ENCODE peak calls at places on chromosome 16, in eight cellular contexts. V, S, D, U, O, M, E and P are unnamed samples.

GRCh38 chr16:82042841-82043240 is 7.8 kb downstream of the HSD17B2 start:
- DNase-seq in V (no peak), S (no peak), D (no peak), U (no peak), O (no peak), M (no peak), E (no peak), P (no peak)

GRCh38 chr16:81817789-81818304 is 38.8 kb downstream of the PLCG2 start:
- DNase-seq in V (no peak), S (no peak), D (peak; percentile 72), U (no peak), O (no peak), M (peak; percentile 26), E (no peak), P (no peak)

GRCh38 chr16:85486256-85486915 is 126.7 kb upstream of the GSE1 start:
- DNase-seq in V (no peak), S (no peak), D (no peak), U (no peak), O (no peak), M (peak; percentile 43), E (peak; percentile 42), P (no peak)

GRCh38 chr16:87101903-87102302 is 215.3 kb downstream of the C16orf95 start:
- DNase-seq in V (no peak), S (no peak), D (no peak), U (no peak), O (no peak), M (peak; percentile 68), E (peak; percentile 59), P (no peak)

GRCh38 chr16:1144476-1145382 is 8.2 kb upstream of the CACNA1H start:
- DNase-seq in V (no peak), S (no peak), D (no peak), U (peak; percentile 63), O (no peak), M (no peak), E (no peak), P (no peak)

GRCh38 chr16:60811051-60811608 is 1225.1 kb downstream of the CDH8 start:
- DNase-seq in V (no peak), S (no peak), D (no peak), U (no peak), O (no peak), M (no peak), E (no peak), P (no peak)

GRCh38 chr16:86918637-86919036 is 340.3 kb downstream of the FOXL1 start:
- DNase-seq in V (no peak), S (no peak), D (no peak), U (no peak), O (no peak), M (no peak), E (no peak), P (no peak)

GRCh38 chr16:85354623-85355514 is 242.6 kb upstream of the CIBAR2 start:
- DNase-seq in V (peak; percentile 97), S (no peak), D (peak; percentile 53), U (no peak), O (no peak), M (no peak), E (no peak), P (no peak)

GRCh38 chr16:64715624-64716023 is 406.2 kb downstream of the CDH11 start:
- DNase-seq in V (no peak), S (no peak), D (no peak), U (no peak), O (no peak), M (no peak), E (no peak), P (no peak)

GRCh38 chr16:74031551-74031950 is 265.1 kb upstream of the PSMD7 start:
- DNase-seq in V (no peak), S (no peak), D (no peak), U (no peak), O (no peak), M (no peak), E (no peak), P (no peak)

GRCh38 chr16:88305176-88305575 is 77.6 kb upstream of the ZNF469 start:
- DNase-seq in V (no peak), S (no peak), D (no peak), U (no peak), O (no peak), M (no peak), E (no peak), P (no peak)

GRCh38 chr16:88301886-88302285 is 80.9 kb upstream of the ZNF469 start:
- DNase-seq in V (no peak), S (no peak), D (no peak), U (no peak), O (no peak), M (no peak), E (no peak), P (no peak)

GRCh38 chr16:88303890-88304819 is 78.6 kb upstream of the ZNF469 start:
- DNase-seq in V (no peak), S (no peak), D (no peak), U (no peak), O (peak; percentile 33), M (peak; percentile 47), E (no peak), P (no peak)

GRCh38 chr16:88302666-88303065 is 80.1 kb upstream of the ZNF469 start:
- DNase-seq in V (no peak), S (no peak), D (no peak), U (no peak), O (no peak), M (no peak), E (no peak), P (no peak)

DNA sequence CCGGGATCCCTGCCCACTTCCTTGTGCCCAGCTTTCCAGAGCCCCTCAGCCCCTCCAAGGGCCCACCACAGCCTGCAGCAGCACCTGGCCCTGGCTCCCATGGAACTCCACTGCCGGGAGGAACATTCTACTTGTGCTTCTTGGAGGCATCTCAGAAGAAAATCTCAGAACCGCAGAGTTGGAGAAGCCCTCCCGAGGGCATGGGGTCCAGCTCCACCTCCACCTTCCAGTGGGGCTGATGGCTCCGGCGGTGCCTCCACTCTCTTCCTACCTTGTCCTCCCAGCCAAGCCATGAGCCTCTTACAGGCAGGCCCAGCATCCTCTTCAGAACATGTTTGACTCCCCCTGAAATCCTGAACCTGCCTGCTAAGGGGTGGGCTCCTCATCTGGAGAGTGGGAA is 79.4 kb upstream of the ZNF469 start:
- DNase-seq in V (no peak), S (no peak), D (no peak), U (no peak), O (no peak), M (no peak), E (no peak), P (no peak)
- H3K4me3 ChIP-seq in V (no peak overlapping the region), S (no peak overlapping the region), D (no peak overlapping the region), U (no peak overlapping the region), O (no peak overlapping the region), M (no peak overlapping the region), E (no peak overlapping the region), P (no peak overlapping the region)

GRCh38 chr16:2465653-2466415 is 5.3 kb upstream of the NTN3 start:
- DNase-seq in V (peak; percentile 57), S (no peak), D (no peak), U (peak; percentile 57), O (no peak), M (no peak), E (no peak), P (peak; percentile 78)
- H3K4me1 ChIP-seq in V (peaks cover 7% of the 10 kb centered on the region), S (no peaks in the 10 kb centered on the region), D (peaks cover 19% of the 10 kb centered on the region), U (peaks cover 30% of the 10 kb centered on the region), O (peaks cover 3% of the 10 kb centered on the region), M (peaks cover 30% of the 10 kb centered on the region), E (no peaks in the 10 kb centered on the region), P (peaks cover 15% of the 10 kb centered on the region)

DNA sequence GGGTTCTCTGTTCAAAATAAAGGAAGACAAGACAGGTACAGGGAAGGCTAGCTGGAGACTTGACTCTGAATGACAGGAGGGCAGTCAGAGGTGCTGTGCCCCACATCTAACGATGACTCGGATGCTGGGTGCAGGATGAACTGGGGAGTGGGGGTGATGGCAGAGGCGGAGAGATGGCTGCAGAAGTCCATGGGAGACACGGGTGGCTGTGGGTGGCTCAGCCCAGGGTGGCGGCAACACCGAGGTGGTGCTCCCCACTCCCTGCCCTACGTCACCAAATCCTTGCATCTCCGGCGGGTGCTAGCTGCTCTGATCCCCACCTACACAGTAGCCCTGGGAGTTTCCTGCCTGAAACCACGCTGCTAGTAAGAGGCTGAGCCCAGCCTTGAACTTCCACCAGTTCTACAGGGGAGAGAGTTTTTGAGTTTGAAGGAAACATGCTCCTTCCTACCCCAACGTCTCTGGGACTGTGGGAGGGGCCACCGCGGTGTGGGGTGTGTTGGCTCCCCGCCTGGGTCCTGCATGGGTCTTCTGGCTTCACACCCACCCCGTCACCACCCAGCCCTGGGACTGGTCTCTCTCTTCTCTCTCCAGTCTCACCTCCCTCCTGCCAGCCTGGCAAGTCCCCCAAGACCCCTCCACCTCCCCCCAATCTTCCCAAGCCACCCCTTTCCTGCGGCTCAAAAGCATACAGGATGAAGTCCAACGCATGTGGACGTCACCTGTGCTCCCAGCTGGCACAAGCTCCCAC is 4.5 kb downstream of the GSG1L start:
- DNase-seq in V (no peak), S (no peak), D (no peak), U (no peak), O (no peak), M (no peak), E (no peak), P (no peak)
- H3K27ac ChIP-seq in V (no peak overlapping the region), S (no peak overlapping the region), D (no peak overlapping the region), U (no peak overlapping the region), O (no peak overlapping the region), M (no peak overlapping the region), E (no peak overlapping the region), P (no peak overlapping the region)

GRCh38 chr16:71562552-71562951 is 14.3 kb downstream of the TAT start:
- DNase-seq in V (no peak), S (no peak), D (no peak), U (no peak), O (no peak), M (no peak), E (no peak), P (no peak)

GRCh38 chr16:71568541-71568940 is 8.4 kb downstream of the TAT start:
- DNase-seq in V (no peak), S (no peak), D (peak; percentile 51), U (no peak), O (no peak), M (peak; percentile 59), E (no peak), P (no peak)

GRCh38 chr16:71564377-71564967 is 12.4 kb downstream of the TAT start:
- DNase-seq in V (no peak), S (peak; percentile 79), D (no peak), U (peak; percentile 57), O (no peak), M (no peak), E (no peak), P (no peak)

GRCh38 chr16:71567931-71568330 is 9.0 kb downstream of the TAT start:
- DNase-seq in V (no peak), S (no peak), D (no peak), U (no peak), O (no peak), M (no peak), E (no peak), P (no peak)

DNA sequence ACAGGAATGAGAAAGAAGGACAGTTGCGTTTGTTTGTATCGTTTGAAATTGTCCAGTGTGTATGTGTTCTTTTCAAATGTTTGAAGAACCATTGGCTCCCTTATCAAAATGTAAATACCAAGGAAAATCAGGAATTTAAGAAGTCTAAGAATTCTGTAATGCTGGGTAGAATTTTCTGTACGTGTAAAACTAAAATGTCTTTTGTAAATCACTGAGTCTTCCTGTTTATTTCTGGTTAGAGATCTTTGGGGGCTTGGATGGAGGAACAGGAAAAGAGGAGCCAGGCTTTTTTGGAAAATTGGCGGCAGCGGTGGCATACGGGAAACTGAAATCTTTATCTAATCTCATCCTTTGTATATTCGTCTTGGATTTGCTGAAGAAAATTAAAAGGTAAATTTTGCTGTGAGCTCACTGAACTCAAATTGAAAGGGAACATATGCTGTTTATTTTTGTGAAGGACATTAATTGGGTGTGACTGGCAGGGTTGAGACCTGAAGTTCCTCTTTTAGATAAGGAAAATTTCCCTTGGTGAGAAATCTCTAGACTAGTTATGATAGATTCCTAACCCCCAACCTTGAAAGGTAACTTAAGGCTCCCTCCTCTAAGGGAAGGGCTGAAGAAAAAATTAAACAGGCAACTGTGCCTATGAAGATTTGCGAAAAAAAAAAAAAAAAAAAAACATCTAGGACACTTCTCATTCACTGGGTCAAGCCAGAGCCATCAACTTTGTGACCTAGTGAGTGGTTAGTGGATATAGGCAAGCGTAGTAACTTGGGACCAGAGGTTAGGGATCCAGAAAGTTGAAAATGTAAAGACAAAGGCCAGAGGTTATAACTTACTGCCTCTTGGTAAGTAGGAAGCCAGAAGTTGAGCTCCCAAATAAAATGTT is 10.8 kb downstream of the TAT start:
- DNase-seq in V (no peak), S (no peak), D (no peak), U (no peak), O (no peak), M (no peak), E (no peak), P (no peak)
- H3K4me3 ChIP-seq in V (peak overlapping the region; percentile 55), S (no peak overlapping the region), D (peak overlapping the region; percentile 59), U (peak overlapping the region; percentile 64), O (no peak overlapping the region), M (no peak overlapping the region), E (peak overlapping the region; percentile 52), P (peak overlapping the region; percentile 85)